ENCODE peak calls at places on chromosomes 7 and 10, in eight cellular contexts. Q is right atrium auricular region, E is heart right ventricle, W is transverse colon, N is OCI-LY7, B is prostate gland, H is tibial nerve, J is heart left ventricle. X is an unnamed sample.

GRCh38 chr7:158910254-158911053 is 54.1 kb downstream of the DYNC2I1 start:
- DNase-seq in J (no peak), Q (no peak), H (no peak), B (no peak), N (no peak), E (no peak), W (no peak), X (no peak)

GRCh38 chr10:27240891-27241639 is 468 bp upstream of the ACBD5 start:
- DNase-seq in B (peak), H (no peak), E (no peak), J (no peak), Q (no peak), W (peak), N (peak), X (peak)

GRCh38 chr10:19968745-19969144 is 152.5 kb downstream of the PLXDC2 start:
- DNase-seq in J (no peak), N (no peak), Q (no peak), E (no peak), W (no peak), B (no peak), H (no peak), X (no peak)

GRCh38 chr7:75842836-75843446 is 29.3 kb upstream of the CCL24 start:
- DNase-seq in Q (no peak), H (no peak), B (peak), J (peak), N (peak), W (no peak), E (no peak), X (peak)

GRCh38 chr10:95508730-95509129 is 52.4 kb downstream of the SORBS1 start:
- DNase-seq in B (no peak), H (no peak), J (peak), E (no peak), W (no peak), Q (no peak), N (no peak), X (peak)

GRCh38 chr10:5461914-5462840 is 37.2 kb downstream of the CALML5 start:
- DNase-seq in E (no peak), H (no peak), N (no peak), Q (no peak), B (no peak), J (no peak), W (no peak), X (no peak)

GRCh38 chr10:130438861-130439260 is 302.7 kb downstream of the GLRX3 start:
- DNase-seq in B (no peak), N (no peak), E (no peak), W (no peak), Q (peak), J (no peak), H (no peak), X (no peak)

GRCh38 chr10:5547934-5548660 is 23.3 kb downstream of the CALML3 start:
- DNase-seq in B (peak), N (no peak), W (peak), E (no peak), H (no peak), J (no peak), Q (no peak), X (peak)

GRCh38 chr7:54858008-54858692 is 99.1 kb upstream of the SEC61G start:
- DNase-seq in B (peak), J (no peak), E (no peak), N (no peak), H (no peak), W (no peak), Q (no peak), X (no peak)

GRCh38 chr7:42278360-42278759 is 41.4 kb upstream of the GLI3 start:
- DNase-seq in H (no peak), W (no peak), Q (no peak), J (no peak), N (no peak), E (no peak), B (no peak), X (no peak)

GRCh38 chr10:75235375-75236177 is at the start of gene COMTD1:
- DNase-seq in E (peak), J (peak), B (peak), Q (peak), N (peak), H (peak), W (peak), X (peak)

GRCh38 chr10:75240329-75240728 is 4.6 kb upstream of the COMTD1 start:
- DNase-seq in W (no peak), E (no peak), Q (no peak), N (no peak), J (no peak), B (no peak), H (no peak), X (no peak)

GRCh38 chr10:75236178-75236825 is 545 bp upstream of the COMTD1 start:
- DNase-seq in Q (no peak), H (no peak), E (no peak), W (no peak), B (no peak), J (no peak), N (no peak), X (no peak)

GRCh38 chr10:75238182-75239180 is 2.7 kb upstream of the COMTD1 start:
- DNase-seq in W (no peak), N (no peak), Q (no peak), B (no peak), H (no peak), E (no peak), J (no peak), X (peak)

GRCh38 chr10:75239391-75239790 is 3.6 kb upstream of the COMTD1 start:
- DNase-seq in B (no peak), H (no peak), W (no peak), N (no peak), Q (no peak), J (no peak), E (no peak), X (no peak)
- H3K27ac ChIP-seq in B (no peak), H (no peak), W (no peak), N (no peak), Q (no peak), J (no peak), E (no peak), X (no peak)

GRCh38 chr7:151894131-151895007 is 17.5 kb upstream of the PRKAG2 start:
- DNase-seq in Q (no peak), H (no peak), W (peak), E (no peak), B (no peak), N (no peak), J (no peak), X (peak)

GRCh38 chr7:151895695-151896485 is 19.0 kb upstream of the PRKAG2 start:
- DNase-seq in N (no peak), B (no peak), J (no peak), E (no peak), W (no peak), Q (no peak), H (no peak), X (peak)

GRCh38 chr7:151896486-151896885 is 19.6 kb upstream of the PRKAG2 start:
- DNase-seq in B (no peak), E (no peak), N (no peak), H (no peak), Q (no peak), J (no peak), W (no peak), X (no peak)

GRCh38 chr7:151893405-151893923 is 16.5 kb upstream of the PRKAG2 start:
- DNase-seq in N (no peak), B (no peak), J (no peak), H (no peak), W (no peak), Q (no peak), E (no peak), X (no peak)

DNA sequence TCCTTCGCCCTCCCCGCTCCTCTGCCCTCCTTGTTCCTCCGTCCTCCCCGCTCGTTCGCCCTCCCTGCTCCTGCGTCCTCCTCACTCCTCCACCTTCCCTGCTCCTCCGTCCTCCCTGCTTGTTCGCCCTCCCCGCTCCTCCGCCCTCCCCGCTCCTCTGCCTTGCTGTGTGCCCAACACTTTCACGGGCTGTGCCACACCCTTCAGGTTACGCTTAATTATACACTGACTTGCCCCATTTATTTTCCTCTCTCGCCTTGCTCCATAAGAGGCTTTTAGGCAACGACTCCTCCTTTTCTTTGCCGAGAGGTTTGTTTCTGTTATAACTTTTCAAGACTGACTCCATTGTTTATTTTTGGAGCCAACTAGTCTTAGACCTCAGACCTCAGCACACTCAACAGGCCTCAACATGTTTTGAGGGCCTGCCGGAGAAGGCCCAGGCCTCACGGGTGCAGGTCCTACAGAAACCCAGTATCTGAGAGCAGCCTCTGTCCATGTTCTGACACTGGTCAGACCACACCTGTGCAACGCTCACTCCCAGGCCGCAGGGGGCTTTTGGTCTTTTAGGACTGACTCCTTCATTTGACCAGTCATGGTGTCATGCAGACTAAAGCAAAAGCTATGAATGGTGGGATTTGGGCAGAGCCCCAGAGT is 18.2 kb upstream of the PRKAG2 start:
- DNase-seq in Q (no peak), J (no peak), H (no peak), W (peak), N (no peak), E (no peak), B (no peak), X (peak)
- H3K27ac ChIP-seq in Q (no peak), J (no peak), H (no peak), W (peak), N (no peak), E (no peak), B (no peak), X (no peak)

GRCh38 chr7:52569151-52569550 is 466.3 kb upstream of the POM121L12 start:
- DNase-seq in W (no peak), E (no peak), N (no peak), J (no peak), H (no peak), B (no peak), Q (no peak), X (no peak)
- H3K27ac ChIP-seq in W (no peak), E (no peak), N (no peak), J (no peak), H (no peak), B (no peak), Q (no peak), X (no peak)

DNA sequence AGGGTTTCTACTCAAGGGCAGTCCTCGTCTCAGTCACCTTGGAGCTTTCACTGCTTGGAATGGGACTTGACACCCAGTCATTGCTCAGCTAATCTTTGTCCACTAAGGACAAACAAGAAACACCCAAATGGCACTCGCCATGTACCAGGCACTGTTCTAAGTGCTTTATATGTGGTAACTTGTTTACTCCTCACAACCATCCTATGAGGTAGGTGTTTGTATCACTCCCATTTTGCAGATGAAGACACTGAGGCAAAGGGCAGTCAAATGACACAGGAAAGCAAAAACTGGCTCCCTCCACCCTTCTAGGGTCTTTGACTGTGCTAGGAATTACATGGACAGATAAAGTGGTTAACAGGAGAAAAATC is 24.7 kb downstream of the DNAJB12 start:
- DNase-seq in N (no peak), H (no peak), E (no peak), Q (no peak), B (no peak), J (no peak), W (no peak), X (no peak)
- H3K27ac ChIP-seq in N (peak), H (peak), E (no peak), Q (peak), B (peak), J (no peak), W (peak), X (no peak)

GRCh38 chr10:98030991-98031431 is 590 bp upstream of the CRTAC1 start:
- DNase-seq in Q (no peak), N (no peak), E (no peak), H (no peak), W (no peak), J (no peak), B (peak), X (no peak)
- H3K27ac ChIP-seq in Q (peak), N (no peak), E (no peak), H (no peak), W (no peak), J (no peak), B (no peak), X (no peak)